ENCODE peak calls at places on chromosomes 5 and 9, in six cellular contexts. G is activated T-helper 1 cell treated with anti-CD3 and anti-CD28 coated beads, Interleukin-12 subunit alpha, Interleukin-12 subunit beta, Interleukin-2, Interleukin-4 antibody, amounts not matched to agents 30 ng/mL and 10 ng/mL and 1 ng/mL, durations not matched to agents 14 hours and 24 hours and 36 hours; E is NCI-H345; H is RCC 7860; X is mesothelial cell of epicardium; P is CD8-positive, alpha-beta T cell. O is an unnamed sample.
A peak's percentile ranks its signal among the peaks of the same experiment; 100 is the strongest.

GRCh38 chr5:168471785-168472184 is 14.5 kb upstream of the RARS1 start:
- DNase-seq in H (peak; percentile 64), X (no peak), P (no peak), E (no peak), G (no peak), O (no peak)

GRCh38 chr9:120965344-120966004 is 38.9 kb upstream of the TRAF1 start:
- DNase-seq in G (no peak), H (no peak), X (no peak), E (peak; percentile 35), P (no peak), O (no peak)

GRCh38 chr5:41835625-41836024 is 34.6 kb downstream of the OXCT1 start:
- DNase-seq in P (no peak), X (no peak), E (no peak), H (peak; percentile 76), G (no peak), O (no peak)

GRCh38 chr9:95852059-95853032 is 23.1 kb upstream of the ERCC6L2 start:
- DNase-seq in G (peak; percentile 27), P (no peak), E (peak; percentile 9), X (no peak), H (peak; percentile 80), O (no peak)

GRCh38 chr9:88593537-88594185 is 58.7 kb downstream of the NXNL2 start:
- DNase-seq in H (peak; percentile 52), E (no peak), X (no peak), P (peak; percentile 38), G (peak; percentile 19), O (no peak)

GRCh38 chr9:89442981-89443817 is 54.7 kb downstream of the SEMA4D start:
- DNase-seq in P (no peak), H (no peak), G (no peak), E (no peak), X (no peak), O (no peak)

GRCh38 chr5:132016721-132017250 is 5.3 kb upstream of the ACSL6 start:
- DNase-seq in G (no peak), P (no peak), E (no peak), H (no peak), X (no peak), O (no peak)

GRCh38 chr9:31807574-31808256 is 576.7 kb upstream of the ACO1 start:
- DNase-seq in H (no peak), X (no peak), G (no peak), P (no peak), E (no peak), O (no peak)

GRCh38 chr9:110179734-110180133 is 28.2 kb downstream of the C9orf152 start:
- DNase-seq in E (no peak), H (peak; percentile 62), X (no peak), G (no peak), P (no peak), O (no peak)

GRCh38 chr9:75084081-75084672 is 3.8 kb downstream of the NMRK1 start:
- DNase-seq in H (no peak), G (no peak), X (no peak), P (no peak), E (no peak), O (no peak)

O was measured in GDM1.